ENCODE peak calls at places on chromosomes 7 and 10, in seven cellular contexts. One of them, this sample, is unnamed. For H3K9me2, the result is how much of the 10 kb centered on the place peaks cover.

GRCh38 chr10:132951926-132952325 is 9.6 kb upstream of the CFAP46 start:
- DNase-seq in HCT116: no peak
- DNase-seq in OCI-LY7: no peak
- DNase-seq in GM23338: no peak
- DNase-seq in SK-N-SH: no peak
- DNase-seq in PC-3: no peak
- DNase-seq in hepatocyte: no peak
- DNase-seq in this sample: no peak

GRCh38 chr10:49008505-49009202 is 69.0 kb upstream of the LRRC18 start:
- DNase-seq in GM23338: no peak
- DNase-seq in PC-3: no peak
- DNase-seq in OCI-LY7: no peak
- DNase-seq in hepatocyte: no peak
- DNase-seq in SK-N-SH: peak
- DNase-seq in HCT116: no peak
- DNase-seq in this sample: no peak

GRCh38 chr10:133388973-133389818 is 4.8 kb upstream of the MTG1 start:
- DNase-seq in GM23338: no peak
- DNase-seq in PC-3: no peak
- DNase-seq in HCT116: no peak
- DNase-seq in OCI-LY7: peak
- DNase-seq in hepatocyte: no peak
- DNase-seq in SK-N-SH: no peak
- DNase-seq in this sample: no peak

GRCh38 chr10:17474595-17474994 is 20.2 kb upstream of the ST8SIA6 start:
- DNase-seq in hepatocyte: peak
- DNase-seq in GM23338: no peak
- DNase-seq in OCI-LY7: no peak
- DNase-seq in SK-N-SH: no peak
- DNase-seq in HCT116: peak
- DNase-seq in PC-3: peak
- DNase-seq in this sample: peak

GRCh38 chr10:50540069-50540825 is 83.5 kb downstream of the SGMS1 start:
- DNase-seq in GM23338: no peak
- DNase-seq in SK-N-SH: no peak
- DNase-seq in OCI-LY7: no peak
- DNase-seq in PC-3: peak
- DNase-seq in hepatocyte: no peak
- DNase-seq in HCT116: no peak
- DNase-seq in this sample: peak

GRCh38 chr10:24951201-24952145 is 933 bp downstream of the PRTFDC1 start:
- DNase-seq in SK-N-SH: peak
- DNase-seq in PC-3: no peak
- DNase-seq in HCT116: no peak
- DNase-seq in hepatocyte: peak
- DNase-seq in GM23338: peak
- DNase-seq in OCI-LY7: no peak
- DNase-seq in this sample: peak

GRCh38 chr7:41046221-41046761 is 656.6 kb downstream of the INHBA start:
- DNase-seq in HCT116: no peak
- DNase-seq in GM23338: no peak
- DNase-seq in hepatocyte: no peak
- DNase-seq in PC-3: peak
- DNase-seq in OCI-LY7: no peak
- DNase-seq in SK-N-SH: no peak
- DNase-seq in this sample: no peak

GRCh38 chr7:20561908-20562307 is 53.6 kb upstream of the ABCB5 start:
- DNase-seq in OCI-LY7: no peak
- DNase-seq in hepatocyte: no peak
- DNase-seq in SK-N-SH: no peak
- DNase-seq in PC-3: peak
- DNase-seq in GM23338: no peak
- DNase-seq in HCT116: no peak
- DNase-seq in this sample: no peak

GRCh38 chr10:118259288-118259906 is 82.7 kb downstream of the FAM204A start:
- DNase-seq in HCT116: peak
- DNase-seq in GM23338: peak
- DNase-seq in OCI-LY7: peak
- DNase-seq in PC-3: peak
- DNase-seq in hepatocyte: peak
- DNase-seq in SK-N-SH: peak
- DNase-seq in this sample: peak

GRCh38 chr10:114492351-114493037 is 88.2 kb upstream of the AFAP1L2 start:
- DNase-seq in hepatocyte: no peak
- DNase-seq in OCI-LY7: peak
- DNase-seq in SK-N-SH: no peak
- DNase-seq in HCT116: no peak
- DNase-seq in PC-3: no peak
- DNase-seq in GM23338: no peak
- DNase-seq in this sample: no peak

GRCh38 chr7:108973075-108973474 is 403.4 kb downstream of the DNAJB9 start:
- DNase-seq in PC-3: no peak
- DNase-seq in OCI-LY7: no peak
- DNase-seq in HCT116: peak
- DNase-seq in GM23338: peak
- DNase-seq in SK-N-SH: peak
- DNase-seq in hepatocyte: peak
- DNase-seq in this sample: no peak

GRCh38 chr10:131440405-131441360 is 129.2 kb upstream of the TCERG1L start:
- DNase-seq in SK-N-SH: no peak
- DNase-seq in OCI-LY7: no peak
- DNase-seq in GM23338: no peak
- DNase-seq in hepatocyte: no peak
- DNase-seq in PC-3: no peak
- DNase-seq in HCT116: no peak
- DNase-seq in this sample: no peak

GRCh38 chr10:47087667-47088066 is 176.4 kb downstream of the PTPN20 start:
- DNase-seq in SK-N-SH: no peak
- DNase-seq in hepatocyte: no peak
- DNase-seq in OCI-LY7: no peak
- DNase-seq in HCT116: no peak
- DNase-seq in GM23338: peak
- DNase-seq in PC-3: no peak
- DNase-seq in this sample: no peak

GRCh38 chr7:1706721-1707613 is 36.9 kb downstream of the ELFN1 start:
- DNase-seq in OCI-LY7: no peak
- DNase-seq in HCT116: no peak
- DNase-seq in hepatocyte: no peak
- DNase-seq in GM23338: no peak
- DNase-seq in SK-N-SH: peak
- DNase-seq in PC-3: no peak
- DNase-seq in this sample: no peak

GRCh38 chr7:139482122-139482521 is 1.4 kb downstream of the KLRG2 start:
- DNase-seq in HCT116: no peak
- DNase-seq in hepatocyte: no peak
- DNase-seq in SK-N-SH: no peak
- DNase-seq in PC-3: no peak
- DNase-seq in GM23338: no peak
- DNase-seq in OCI-LY7: no peak
- DNase-seq in this sample: no peak

GRCh38 chr10:101139421-101139911 is 8.4 kb downstream of the TLX1 start:
- DNase-seq in SK-N-SH: peak
- DNase-seq in PC-3: no peak
- DNase-seq in OCI-LY7: no peak
- DNase-seq in hepatocyte: no peak
- DNase-seq in HCT116: no peak
- DNase-seq in GM23338: peak
- DNase-seq in this sample: peak

GRCh38 chr7:143205560-143206293 is 16.1 kb upstream of the TAS2R40 start:
- DNase-seq in HCT116: no peak
- DNase-seq in hepatocyte: no peak
- DNase-seq in SK-N-SH: no peak
- DNase-seq in OCI-LY7: peak
- DNase-seq in GM23338: no peak
- DNase-seq in PC-3: no peak
- DNase-seq in this sample: no peak

GRCh38 chr10:93152136-93152535 is 78.4 kb downstream of the CYP26A1 start:
- DNase-seq in OCI-LY7: no peak
- DNase-seq in SK-N-SH: no peak
- DNase-seq in hepatocyte: no peak
- DNase-seq in GM23338: no peak
- DNase-seq in HCT116: no peak
- DNase-seq in PC-3: peak
- DNase-seq in this sample: peak

GRCh38 chr10:72259491-72260214 is 14.1 kb upstream of the DDIT4 start:
- DNase-seq in GM23338: peak
- DNase-seq in OCI-LY7: peak
- DNase-seq in SK-N-SH: peak
- DNase-seq in HCT116: no peak
- DNase-seq in hepatocyte: peak
- DNase-seq in PC-3: no peak
- DNase-seq in this sample: peak

GRCh38 chr7:39891879-39892278 is 58.2 kb upstream of the CDK13 start:
- DNase-seq in SK-N-SH: no peak
- DNase-seq in hepatocyte: no peak
- DNase-seq in GM23338: no peak
- DNase-seq in OCI-LY7: no peak
- DNase-seq in HCT116: no peak
- DNase-seq in PC-3: no peak
- DNase-seq in this sample: no peak

GRCh38 chr7:39892361-39892760 is 57.7 kb upstream of the CDK13 start:
- DNase-seq in OCI-LY7: no peak
- DNase-seq in PC-3: peak
- DNase-seq in GM23338: no peak
- DNase-seq in hepatocyte: no peak
- DNase-seq in SK-N-SH: no peak
- DNase-seq in HCT116: no peak
- DNase-seq in this sample: no peak

GRCh38 chr7:39888171-39888853 is 61.7 kb upstream of the CDK13 start:
- DNase-seq in hepatocyte: no peak
- DNase-seq in PC-3: no peak
- DNase-seq in OCI-LY7: no peak
- DNase-seq in HCT116: no peak
- DNase-seq in GM23338: no peak
- DNase-seq in SK-N-SH: no peak
- DNase-seq in this sample: no peak

GRCh38 chr7:39894904-39895303 is 55.2 kb upstream of the CDK13 start:
- DNase-seq in GM23338: no peak
- DNase-seq in SK-N-SH: no peak
- DNase-seq in HCT116: no peak
- DNase-seq in PC-3: no peak
- DNase-seq in OCI-LY7: no peak
- DNase-seq in hepatocyte: no peak
- DNase-seq in this sample: no peak

GRCh38 chr7:39890411-39890810 is 59.6 kb upstream of the CDK13 start:
- DNase-seq in OCI-LY7: no peak
- DNase-seq in PC-3: no peak
- DNase-seq in hepatocyte: no peak
- DNase-seq in GM23338: no peak
- DNase-seq in SK-N-SH: no peak
- DNase-seq in HCT116: no peak
- DNase-seq in this sample: no peak
- H3K9me2 ChIP-seq in OCI-LY7: under half
- H3K9me2 ChIP-seq in PC-3: under half
- H3K9me2 ChIP-seq in hepatocyte: under half
- H3K9me2 ChIP-seq in GM23338: under half
- H3K9me2 ChIP-seq in SK-N-SH: under half
- H3K9me2 ChIP-seq in HCT116: under half
- H3K9me2 ChIP-seq in this sample: under half

GRCh38 chr10:79402625-79402946 is 42.8 kb downstream of the ZCCHC24 start:
- DNase-seq in PC-3: no peak
- DNase-seq in HCT116: no peak
- DNase-seq in hepatocyte: no peak
- DNase-seq in OCI-LY7: no peak
- DNase-seq in SK-N-SH: no peak
- DNase-seq in GM23338: no peak
- DNase-seq in this sample: no peak

GRCh38 chr10:79399242-79399831 is 46.1 kb downstream of the ZCCHC24 start:
- DNase-seq in OCI-LY7: no peak
- DNase-seq in GM23338: peak
- DNase-seq in hepatocyte: peak
- DNase-seq in HCT116: no peak
- DNase-seq in PC-3: no peak
- DNase-seq in SK-N-SH: peak
- DNase-seq in this sample: peak

GRCh38 chr10:79401015-79401921 is 44.2 kb downstream of the ZCCHC24 start:
- DNase-seq in HCT116: no peak
- DNase-seq in SK-N-SH: peak
- DNase-seq in hepatocyte: no peak
- DNase-seq in PC-3: no peak
- DNase-seq in OCI-LY7: no peak
- DNase-seq in GM23338: no peak
- DNase-seq in this sample: peak

GRCh38 chr10:79398642-79399041 is 46.8 kb downstream of the ZCCHC24 start:
- DNase-seq in HCT116: no peak
- DNase-seq in PC-3: no peak
- DNase-seq in OCI-LY7: no peak
- DNase-seq in GM23338: no peak
- DNase-seq in SK-N-SH: no peak
- DNase-seq in hepatocyte: no peak
- DNase-seq in this sample: no peak

DNA sequence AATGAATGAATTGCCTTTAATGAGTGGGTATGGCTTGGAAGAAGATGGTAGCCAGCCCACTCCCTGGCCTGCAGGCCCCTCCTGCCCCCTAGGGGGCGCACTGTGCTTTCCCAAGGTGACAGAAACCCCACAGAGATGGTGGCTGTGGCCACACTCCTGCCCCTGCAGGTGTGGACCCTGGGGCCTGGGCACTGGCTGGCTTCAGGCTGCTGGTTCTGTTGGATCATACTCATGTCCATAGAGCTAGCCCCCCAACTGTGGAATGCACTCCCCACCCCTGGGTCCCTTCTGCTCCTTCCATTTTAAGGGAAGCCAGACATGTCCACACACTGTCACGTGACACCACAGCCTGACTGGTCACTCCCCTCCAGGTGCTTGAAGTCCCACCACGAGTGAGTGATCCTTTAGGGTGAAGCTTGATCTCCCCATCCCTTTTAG is 44.8 kb downstream of the ZCCHC24 start:
- DNase-seq in hepatocyte: peak
- DNase-seq in OCI-LY7: peak
- DNase-seq in HCT116: peak
- DNase-seq in SK-N-SH: peak
- DNase-seq in GM23338: peak
- DNase-seq in PC-3: peak
- DNase-seq in this sample: peak
- TF ChIP-seq EZH2phosphoT487 in hepatocyte: no peak
- TF ChIP-seq EZH2phosphoT487 in OCI-LY7: no peak
- TF ChIP-seq EZH2phosphoT487 in HCT116: no peak
- TF ChIP-seq EZH2phosphoT487 in SK-N-SH: no peak
- TF ChIP-seq EZH2phosphoT487 in GM23338: no peak
- TF ChIP-seq EZH2phosphoT487 in PC-3: no peak
- TF ChIP-seq EZH2phosphoT487 in this sample: no peak

DNA sequence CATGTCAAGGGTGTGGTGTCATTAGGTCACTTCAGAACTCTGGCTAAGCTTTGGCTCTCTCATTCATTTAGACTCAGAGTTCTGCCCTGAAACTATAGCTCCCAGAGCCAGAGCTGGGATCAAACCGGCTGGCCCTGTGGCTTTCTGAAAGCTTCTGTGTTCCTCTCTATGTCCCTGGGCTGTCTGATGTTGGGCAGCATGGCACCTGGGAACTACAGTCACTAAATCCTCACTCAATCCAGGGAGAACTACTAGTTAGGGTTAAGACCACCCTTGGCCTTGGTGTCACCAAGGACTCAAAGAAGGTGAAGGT is 13.2 kb downstream of the ATG9B start:
- DNase-seq in HCT116: no peak
- DNase-seq in hepatocyte: no peak
- DNase-seq in OCI-LY7: no peak
- DNase-seq in PC-3: no peak
- DNase-seq in GM23338: no peak
- DNase-seq in SK-N-SH: no peak
- DNase-seq in this sample: no peak
- H3K9me2 ChIP-seq in HCT116: under half
- H3K9me2 ChIP-seq in hepatocyte: under half
- H3K9me2 ChIP-seq in OCI-LY7: under half
- H3K9me2 ChIP-seq in PC-3: under half
- H3K9me2 ChIP-seq in GM23338: under half
- H3K9me2 ChIP-seq in SK-N-SH: under half
- H3K9me2 ChIP-seq in this sample: under half

GRCh38 chr10:103429647-103430046 is 22.5 kb downstream of the CALHM2 start:
- DNase-seq in SK-N-SH: no peak
- DNase-seq in OCI-LY7: no peak
- DNase-seq in GM23338: no peak
- DNase-seq in PC-3: no peak
- DNase-seq in HCT116: no peak
- DNase-seq in hepatocyte: no peak
- DNase-seq in this sample: no peak
- TF ChIP-seq EZH2phosphoT487 in SK-N-SH: no peak
- TF ChIP-seq EZH2phosphoT487 in OCI-LY7: no peak
- TF ChIP-seq EZH2phosphoT487 in GM23338: no peak
- TF ChIP-seq EZH2phosphoT487 in PC-3: no peak
- TF ChIP-seq EZH2phosphoT487 in HCT116: no peak
- TF ChIP-seq EZH2phosphoT487 in hepatocyte: no peak
- TF ChIP-seq EZH2phosphoT487 in this sample: no peak

This sample was measured in GM23248.